ENCODE peak calls at places on chromosome 4, in six cellular contexts. W is tibial artery, G is chondrocyte, D is left lung, F is bronchial epithelial cell, P is heart left ventricle. R is an unnamed sample.
A peak's percentile ranks its signal among the peaks of the same experiment; 100 is the strongest.

GRCh38 chr4:4386296-4386735 is 586 bp upstream of the NSG1 start:
- DNase-seq in W (no peak), G (no peak), D (no peak), F (peak; percentile 22), P (no peak), R (no peak)

GRCh38 chr4:11487876-11488545 is 59.3 kb upstream of the HS3ST1 start:
- DNase-seq in W (no peak), G (no peak), D (no peak), F (peak; percentile 65), P (no peak), R (peak; percentile 68)

GRCh38 chr4:54165438-54165837 is 63.7 kb upstream of the PDGFRA start:
- DNase-seq in W (no peak), G (no peak), D (no peak), F (peak; percentile 81), P (no peak), R (no peak)

GRCh38 chr4:122963222-122963621 is 40.8 kb upstream of the NUDT6 start:
- DNase-seq in W (no peak), G (no peak), D (no peak), F (peak; percentile 94), P (no peak), R (no peak)

GRCh38 chr4:156771171-156771837 is 200.3 kb downstream of the PDGFC start:
- DNase-seq in W (peak; percentile 65), G (no peak), D (peak; percentile 32), F (peak; percentile 100), P (no peak), R (peak; percentile 55)

GRCh38 chr4:24595662-24596061 is 11.3 kb upstream of the DHX15 start:
- DNase-seq in W (no peak), G (no peak), D (no peak), F (peak; percentile 38), P (no peak), R (peak; percentile 34)

GRCh38 chr4:14434916-14435315 is 567.4 kb upstream of the CPEB2 start:
- DNase-seq in W (no peak), G (no peak), D (no peak), F (no peak), P (no peak), R (no peak)

GRCh38 chr4:133152801-133153526 is 3.9 kb downstream of the PCDH10 start:
- DNase-seq in W (no peak), G (no peak), D (no peak), F (no peak), P (no peak), R (no peak)

GRCh38 chr4:1043658-1044468 is 32.4 kb downstream of the FGFRL1 start:
- DNase-seq in W (peak; percentile 99), G (peak; percentile 99), D (peak; percentile 94), F (peak; percentile 95), P (peak; percentile 90), R (no peak)

GRCh38 chr4:41748788-41749445 is 392 bp upstream of the PHOX2B start:
- DNase-seq in W (no peak), G (no peak), D (no peak), F (no peak), P (no peak), R (no peak)

GRCh38 chr4:6377626-6378492 is 94.6 kb downstream of the PPP2R2C start:
- DNase-seq in W (no peak), G (peak; percentile 73), D (no peak), F (no peak), P (no peak), R (no peak)

GRCh38 chr4:152690706-152691651 is 11.2 kb upstream of the TMEM154 start:
- DNase-seq in W (no peak), G (no peak), D (no peak), F (no peak), P (peak; percentile 40), R (no peak)

GRCh38 chr4:47561331-47561730 is 76.3 kb downstream of the ATP10D start:
- DNase-seq in W (no peak), G (no peak), D (no peak), F (no peak), P (no peak), R (no peak)

GRCh38 chr4:121238461-121238860 is 74.3 kb upstream of the TNIP3 start:
- DNase-seq in W (no peak), G (peak; percentile 90), D (no peak), F (no peak), P (no peak), R (no peak)

GRCh38 chr4:61938250-61938846 is 738.2 kb downstream of the ADGRL3 start:
- DNase-seq in W (no peak), G (no peak), D (no peak), F (no peak), P (no peak), R (no peak)

GRCh38 chr4:4856071-4857000 is 3.1 kb upstream of the MSX1 start:
- DNase-seq in W (peak; percentile 56), G (peak; percentile 42), D (peak; percentile 22), F (no peak), P (peak; percentile 13), R (no peak)

GRCh38 chr4:79864470-79865190 is 208.4 kb downstream of the ANTXR2 start:
- DNase-seq in W (no peak), G (no peak), D (no peak), F (peak; percentile 59), P (no peak), R (no peak)

DNA sequence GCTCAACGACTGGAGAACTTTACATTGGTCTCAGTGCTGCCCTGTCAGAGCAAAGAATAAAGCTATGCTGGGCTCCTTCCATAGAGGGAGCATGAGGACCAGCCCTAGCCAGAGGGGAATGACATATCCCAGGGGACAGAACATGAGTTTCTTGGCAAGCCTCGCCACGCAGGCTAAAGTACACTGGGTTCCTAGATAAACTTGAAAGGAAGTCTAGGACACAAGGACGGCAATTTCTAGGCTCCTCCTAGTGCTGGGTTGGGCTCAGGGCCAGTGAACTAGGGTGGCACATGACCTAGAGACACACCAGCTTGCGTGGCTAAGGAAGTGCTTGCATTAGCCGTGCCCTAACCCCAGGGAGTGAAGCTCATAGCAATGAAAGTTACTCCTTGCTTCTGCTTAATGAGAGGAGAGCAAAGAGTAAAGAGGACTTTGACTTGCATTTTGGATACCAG is 141.0 kb downstream of the MAB21L2 start:
- DNase-seq in W (peak; percentile 97), G (peak; percentile 58), D (peak; percentile 82), F (peak; percentile 68), P (peak; percentile 93), R (peak; percentile 96)
- TF ChIP-seq CTCF in W (peak; percentile 66), G (peak; percentile 72), D (no peak), F (peak; percentile 30), P (no peak), R (peak; percentile 41)

GRCh38 chr4:86959588-86960500 is 25.0 kb downstream of the AFF1 start:
- DNase-seq in W (no peak), G (no peak), D (no peak), F (no peak), P (no peak), R (no peak)
- TF ChIP-seq CTCF in W (no peak), G (no peak), D (no peak), F (no peak), P (no peak), R (no peak)

GRCh38 chr4:179467890-179468289 is 2025.7 kb upstream of the AGA start:
- DNase-seq in W (no peak), G (no peak), D (no peak), F (no peak), P (no peak), R (no peak)
- TF ChIP-seq CTCF in W (no peak), G (no peak), D (no peak), F (no peak), P (no peak), R (no peak)

DNA sequence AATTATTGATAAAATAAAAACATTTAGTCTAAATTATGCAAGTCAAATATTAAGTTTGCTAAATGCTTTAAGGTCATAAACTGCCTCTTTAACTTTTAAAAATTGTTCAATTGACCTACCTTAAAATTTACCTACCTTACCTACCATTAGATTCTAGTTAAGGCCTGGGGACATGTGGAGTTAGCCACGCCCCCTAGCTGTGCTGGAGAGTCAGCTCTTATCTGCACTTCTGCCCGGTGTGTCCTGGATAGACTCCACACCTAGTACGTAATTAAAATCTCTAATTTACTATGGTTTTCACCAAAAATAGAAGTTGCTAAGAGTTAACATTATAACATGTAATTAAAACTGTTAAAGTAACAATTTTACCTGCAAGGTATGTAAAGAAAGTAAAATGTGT is 22.7 kb downstream of the TENM3 start:
- DNase-seq in W (no peak), G (no peak), D (no peak), F (no peak), P (no peak), R (no peak)
- TF ChIP-seq CTCF in W (no peak), G (peak; percentile 19), D (no peak), F (no peak), P (no peak), R (peak; percentile 23)

DNA sequence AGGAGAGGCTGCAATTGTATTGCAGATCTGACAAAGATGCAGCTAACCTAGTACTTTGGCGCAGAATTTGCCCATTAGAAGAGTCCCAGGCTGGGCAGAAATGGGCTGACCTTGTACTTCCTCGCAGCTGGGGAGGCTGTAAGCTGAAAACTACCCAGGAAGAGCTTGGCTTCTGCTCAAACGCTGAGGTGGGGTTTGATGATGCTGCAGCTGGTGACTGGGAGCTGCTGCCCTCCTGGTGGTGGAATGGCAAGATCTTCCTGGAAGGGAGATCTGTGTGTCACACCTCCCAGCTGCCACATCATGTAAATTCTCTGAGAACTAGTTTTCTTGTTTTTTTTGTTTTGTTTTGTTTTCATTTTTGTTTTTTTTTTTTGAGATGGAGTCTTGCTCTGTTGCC is 17.4 kb downstream of the CCNG2 start:
- DNase-seq in W (no peak), G (no peak), D (no peak), F (no peak), P (no peak), R (no peak)
- TF ChIP-seq CTCF in W (no peak), G (peak; percentile 24), D (no peak), F (no peak), P (no peak), R (no peak)

GRCh38 chr4:38062088-38062893 is 102.1 kb downstream of the PTTG2 start:
- DNase-seq in W (peak; percentile 81), G (no peak), D (peak; percentile 70), F (peak; percentile 65), P (peak; percentile 83), R (peak; percentile 41)
- TF ChIP-seq CTCF in W (peak; percentile 84), G (peak; percentile 98), D (peak; percentile 76), F (peak; percentile 82), P (peak; percentile 81), R (peak; percentile 77)

GRCh38 chr4:52015366-52015765 is 4.8 kb downstream of the LRRC66 start:
- DNase-seq in W (no peak), G (no peak), D (no peak), F (no peak), P (no peak), R (no peak)
- TF ChIP-seq CTCF in W (no peak), G (peak; percentile 73), D (no peak), F (no peak), P (no peak), R (peak; percentile 33)

GRCh38 chr4:139083533-139084424 is 68.2 kb downstream of the NOCT start:
- DNase-seq in W (peak; percentile 93), G (peak; percentile 98), D (peak; percentile 91), F (peak; percentile 69), P (peak; percentile 95), R (peak; percentile 82)

GRCh38 chr4:139084425-139085093 is 69.0 kb downstream of the NOCT start:
- DNase-seq in W (no peak), G (no peak), D (no peak), F (no peak), P (no peak), R (no peak)

GRCh38 chr4:139085141-139085540 is 69.6 kb downstream of the NOCT start:
- DNase-seq in W (no peak), G (no peak), D (no peak), F (peak; percentile 47), P (no peak), R (peak; percentile 32)

GRCh38 chr4:139078926-139079325 is 63.3 kb downstream of the NOCT start:
- DNase-seq in W (no peak), G (no peak), D (no peak), F (no peak), P (no peak), R (no peak)

GRCh38 chr4:139082750-139083532 is 67.4 kb downstream of the NOCT start:
- DNase-seq in W (peak; percentile 99), G (peak; percentile 93), D (peak; percentile 96), F (peak; percentile 95), P (peak; percentile 96), R (peak; percentile 97)
- TF ChIP-seq CTCF in W (no peak), G (no peak), D (no peak), F (no peak), P (no peak), R (no peak)

R was measured in LNCaP clone FGC.